ENCODE peak calls at places on chromosomes 2 and 18, in nine cellular contexts. P, O, X, J, W, G, A, D and C are unnamed samples.

GRCh38 chr2:24540011-24540477 is 49.0 kb downstream of the NCOA1 start:
- DNase-seq in D (no peak), P (no peak), W (no peak), O (no peak), X (no peak), G (no peak), A (no peak), J (no peak), C (no peak)

GRCh38 chr18:31661965-31662364 is 22.4 kb downstream of the B4GALT6 start:
- DNase-seq in P (peak), A (no peak), X (no peak), W (no peak), G (peak), J (no peak), O (no peak), D (no peak), C (no peak)

GRCh38 chr18:27315001-27315400 is 129.9 kb upstream of the CHST9 start:
- DNase-seq in G (no peak), W (no peak), D (no peak), P (no peak), J (no peak), A (no peak), O (no peak), X (no peak), C (no peak)

GRCh38 chr2:219124379-219125110 is 36.1 kb downstream of the NHEJ1 start:
- DNase-seq in D (no peak), G (no peak), J (no peak), X (no peak), O (peak), A (no peak), P (no peak), W (no peak), C (no peak)

GRCh38 chr2:220320326-220320725 is 692.9 kb downstream of the SLC4A3 start:
- DNase-seq in O (no peak), G (no peak), X (no peak), D (no peak), A (no peak), W (no peak), P (no peak), J (no peak), C (no peak)

GRCh38 chr2:11773111-11773510 is 26.7 kb downstream of the LPIN1 start:
- DNase-seq in J (no peak), P (no peak), A (no peak), W (no peak), O (no peak), G (no peak), D (no peak), X (no peak), C (no peak)

GRCh38 chr2:199303814-199304213 is 153.9 kb downstream of the SATB2 start:
- DNase-seq in G (peak), X (no peak), O (no peak), D (no peak), A (no peak), W (no peak), P (no peak), J (no peak), C (no peak)

GRCh38 chr2:222448806-222449205 is 24.5 kb downstream of the SGPP2 start:
- DNase-seq in O (no peak), A (no peak), X (no peak), G (peak), J (no peak), D (no peak), W (peak), P (no peak), C (no peak)

GRCh38 chr2:106977707-106978106 is 91.7 kb upstream of the ST6GAL2 start:
- DNase-seq in A (no peak), X (no peak), P (no peak), O (no peak), J (no peak), D (no peak), G (peak), W (no peak), C (no peak)